ENCODE peak calls at places on chromosomes 7 and 10, in four cellular contexts. One of them, this sample, is unnamed.
A peak's percentile ranks its signal among the peaks of the same experiment; 100 is the strongest.

GRCh38 chr7:29005829-29006228 is 47.7 kb upstream of the TRIL start:
- DNase-seq in transverse colon: no peak
- DNase-seq in AG09309: peak; percentile 18
- DNase-seq in B cell: no peak
- DNase-seq in this sample: no peak

GRCh38 chr7:46809886-46810285 is 772.0 kb downstream of the TNS3 start:
- DNase-seq in transverse colon: no peak
- DNase-seq in AG09309: no peak
- DNase-seq in B cell: no peak
- DNase-seq in this sample: no peak

GRCh38 chr10:35387768-35388167 is 51.5 kb downstream of the CCNY start:
- DNase-seq in transverse colon: no peak
- DNase-seq in AG09309: no peak
- DNase-seq in B cell: no peak
- DNase-seq in this sample: no peak

GRCh38 chr10:42955493-42955889 is 121.4 kb upstream of the RET start:
- DNase-seq in transverse colon: no peak
- DNase-seq in AG09309: no peak
- DNase-seq in B cell: no peak
- DNase-seq in this sample: no peak

GRCh38 chr10:77949167-77949566 is 22.6 kb upstream of the DLG5 start:
- DNase-seq in transverse colon: no peak
- DNase-seq in AG09309: no peak
- DNase-seq in B cell: no peak
- DNase-seq in this sample: no peak

GRCh38 chr10:23293145-23293724 is 51.4 kb downstream of the C10orf67 start:
- DNase-seq in transverse colon: no peak
- DNase-seq in AG09309: no peak
- DNase-seq in B cell: peak; percentile 19
- DNase-seq in this sample: no peak

GRCh38 chr10:117609095-117609821 is 66.7 kb downstream of the EMX2 start:
- DNase-seq in transverse colon: no peak
- DNase-seq in AG09309: no peak
- DNase-seq in B cell: no peak
- DNase-seq in this sample: no peak

GRCh38 chr7:69078997-69079769 is 519.1 kb upstream of the AUTS2 start:
- DNase-seq in transverse colon: peak; percentile 7
- DNase-seq in AG09309: no peak
- DNase-seq in B cell: no peak
- DNase-seq in this sample: no peak

GRCh38 chr7:105213619-105214018 is 175.1 kb downstream of the SRPK2 start:
- DNase-seq in transverse colon: no peak
- DNase-seq in AG09309: no peak
- DNase-seq in B cell: no peak
- DNase-seq in this sample: no peak

GRCh38 chr10:129744134-129744895 is 219.8 kb downstream of the EBF3 start:
- DNase-seq in transverse colon: no peak
- DNase-seq in AG09309: no peak
- DNase-seq in B cell: no peak
- DNase-seq in this sample: peak; percentile 9

GRCh38 chr10:133168617-133169031 is 8.6 kb downstream of the KNDC1 start:
- DNase-seq in transverse colon: no peak
- DNase-seq in AG09309: no peak
- DNase-seq in B cell: no peak
- DNase-seq in this sample: no peak

GRCh38 chr10:124657806-124658205 is 86.4 kb downstream of the FAM53B start:
- DNase-seq in transverse colon: no peak
- DNase-seq in AG09309: peak; percentile 49
- DNase-seq in B cell: no peak
- DNase-seq in this sample: peak; percentile 63

GRCh38 chr7:29091722-29092121 is 54.6 kb downstream of the CPVL start:
- DNase-seq in transverse colon: no peak
- DNase-seq in AG09309: no peak
- DNase-seq in B cell: no peak
- DNase-seq in this sample: no peak

GRCh38 chr10:100683545-100684127 is 61.7 kb upstream of the PAX2 start:
- DNase-seq in transverse colon: no peak
- DNase-seq in AG09309: no peak
- DNase-seq in B cell: no peak
- DNase-seq in this sample: no peak

GRCh38 chr10:9254353-9254752 is 1199.9 kb downstream of the GATA3 start:
- DNase-seq in transverse colon: no peak
- DNase-seq in AG09309: peak; percentile 34
- DNase-seq in B cell: no peak
- DNase-seq in this sample: no peak

GRCh38 chr7:80466638-80467037 is 45.2 kb downstream of the GNAT3 start:
- DNase-seq in transverse colon: no peak
- DNase-seq in AG09309: no peak
- DNase-seq in B cell: no peak
- DNase-seq in this sample: no peak

GRCh38 chr7:100677308-100678095 is 4.0 kb downstream of the GNB2 start:
- DNase-seq in transverse colon: peak; percentile 8
- DNase-seq in AG09309: no peak
- DNase-seq in B cell: no peak
- DNase-seq in this sample: no peak

GRCh38 chr7:23106801-23107713 is 1.5 kb downstream of the KLHL7 start:
- DNase-seq in transverse colon: no peak
- DNase-seq in AG09309: no peak
- DNase-seq in B cell: no peak
- DNase-seq in this sample: no peak

GRCh38 chr7:129163875-129164544 is 19.5 kb downstream of the TSPAN33 start:
- DNase-seq in transverse colon: no peak
- DNase-seq in AG09309: peak; percentile 40
- DNase-seq in B cell: peak; percentile 70
- DNase-seq in this sample: no peak

GRCh38 chr10:34135515-34135914 is 679.6 kb downstream of the PARD3 start:
- DNase-seq in transverse colon: no peak
- DNase-seq in AG09309: no peak
- DNase-seq in B cell: no peak
- DNase-seq in this sample: no peak

GRCh38 chr10:132447446-132448247 is 50.6 kb downstream of the PWWP2B start:
- DNase-seq in transverse colon: peak; percentile 67
- DNase-seq in AG09309: peak; percentile 67
- DNase-seq in B cell: peak; percentile 88
- DNase-seq in this sample: peak; percentile 84

GRCh38 chr10:88077977-88078376 is 214.6 kb downstream of the PTEN start:
- DNase-seq in transverse colon: no peak
- DNase-seq in AG09309: no peak
- DNase-seq in B cell: no peak
- DNase-seq in this sample: no peak

GRCh38 chr10:63064706-63065105 is 68.4 kb upstream of the NRBF2 start:
- DNase-seq in transverse colon: no peak
- DNase-seq in AG09309: no peak
- DNase-seq in B cell: no peak
- DNase-seq in this sample: no peak

GRCh38 chr10:101007099-101007711 is 7.6 kb downstream of the LZTS2 start:
- DNase-seq in transverse colon: no peak
- DNase-seq in AG09309: no peak
- DNase-seq in B cell: no peak
- DNase-seq in this sample: no peak

GRCh38 chr7:138194567-138194966 is 118.3 kb downstream of the AKR1D1 start:
- DNase-seq in transverse colon: no peak
- DNase-seq in AG09309: no peak
- DNase-seq in B cell: no peak
- DNase-seq in this sample: no peak

GRCh38 chr7:44184221-44184873 is 4.9 kb downstream of the GCK start:
- DNase-seq in transverse colon: no peak
- DNase-seq in AG09309: peak; percentile 52
- DNase-seq in B cell: no peak
- DNase-seq in this sample: no peak

GRCh38 chr7:12809476-12809875 is 122.0 kb downstream of the ARL4A start:
- DNase-seq in transverse colon: no peak
- DNase-seq in AG09309: no peak
- DNase-seq in B cell: no peak
- DNase-seq in this sample: no peak

GRCh38 chr7:823639-824038 is 8.6 kb upstream of the SUN1 start:
- DNase-seq in transverse colon: no peak
- DNase-seq in AG09309: no peak
- DNase-seq in B cell: no peak
- DNase-seq in this sample: no peak

GRCh38 chr10:122207596-122207995 is 63.5 kb upstream of the BTBD16 start:
- DNase-seq in transverse colon: no peak
- DNase-seq in AG09309: no peak
- DNase-seq in B cell: no peak
- DNase-seq in this sample: no peak

GRCh38 chr7:71131753-71132520 is at the start of gene GALNT17:
- DNase-seq in transverse colon: no peak
- DNase-seq in AG09309: no peak
- DNase-seq in B cell: no peak
- DNase-seq in this sample: no peak

GRCh38 chr7:90176195-90176594 is 21.9 kb downstream of the STEAP1 start:
- DNase-seq in transverse colon: no peak
- DNase-seq in AG09309: no peak
- DNase-seq in B cell: no peak
- DNase-seq in this sample: no peak

GRCh38 chr10:86684305-86684704 is 16.0 kb downstream of the LDB3 start:
- DNase-seq in transverse colon: peak; percentile 29
- DNase-seq in AG09309: no peak
- DNase-seq in B cell: no peak
- DNase-seq in this sample: no peak
- TF ChIP-seq CTCF in transverse colon: peak; percentile 28
- TF ChIP-seq CTCF in AG09309: peak; percentile 59
- TF ChIP-seq CTCF in B cell: no peak
- TF ChIP-seq CTCF in this sample: no peak

DNA sequence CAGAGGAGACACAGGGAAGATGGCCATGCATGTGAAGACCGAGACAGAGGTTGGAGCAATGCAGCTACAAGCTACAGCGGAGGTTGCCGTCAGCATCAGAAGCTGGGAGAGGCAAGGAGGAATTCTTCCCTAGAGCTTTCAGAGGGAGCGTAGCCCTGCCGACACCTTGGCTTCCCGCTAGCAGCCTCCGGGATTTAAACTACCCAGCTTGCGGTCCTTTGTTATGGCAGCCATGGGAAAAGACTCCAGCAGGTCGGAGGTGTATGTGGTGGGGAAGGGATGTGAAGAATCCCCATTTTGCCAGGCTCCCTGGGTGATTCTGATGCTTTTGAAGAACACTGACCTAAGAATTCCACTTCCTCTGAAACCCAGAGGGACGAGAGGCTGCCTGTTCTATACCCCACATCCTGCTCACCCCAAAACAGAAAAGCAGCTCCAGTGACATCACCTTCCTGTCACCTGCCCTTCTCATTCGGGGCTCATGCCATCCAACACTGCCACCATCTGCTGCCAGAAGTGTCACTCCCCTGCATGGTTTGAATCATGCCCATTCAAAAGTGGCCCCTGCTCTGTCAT is 3.3 kb upstream of the SEPHS1 start:
- DNase-seq in transverse colon: no peak
- DNase-seq in AG09309: no peak
- DNase-seq in B cell: peak; percentile 32
- DNase-seq in this sample: no peak
- TF ChIP-seq CTCF in transverse colon: no peak
- TF ChIP-seq CTCF in AG09309: no peak
- TF ChIP-seq CTCF in B cell: no peak
- TF ChIP-seq CTCF in this sample: no peak

GRCh38 chr7:57426629-57427003 is 23.4 kb upstream of the ZNF716 start:
- DNase-seq in transverse colon: no peak
- DNase-seq in AG09309: no peak
- DNase-seq in B cell: no peak
- DNase-seq in this sample: no peak

GRCh38 chr7:57427146-57427545 is 22.8 kb upstream of the ZNF716 start:
- DNase-seq in transverse colon: no peak
- DNase-seq in AG09309: no peak
- DNase-seq in B cell: no peak
- DNase-seq in this sample: no peak

GRCh38 chr7:57424515-57425238 is 25.3 kb upstream of the ZNF716 start:
- DNase-seq in transverse colon: no peak
- DNase-seq in AG09309: no peak
- DNase-seq in B cell: no peak
- DNase-seq in this sample: no peak

GRCh38 chr7:57425239-57425944 is 24.6 kb upstream of the ZNF716 start:
- DNase-seq in transverse colon: no peak
- DNase-seq in AG09309: no peak
- DNase-seq in B cell: no peak
- DNase-seq in this sample: no peak

GRCh38 chr7:57425969-57426628 is 23.9 kb upstream of the ZNF716 start:
- DNase-seq in transverse colon: no peak
- DNase-seq in AG09309: no peak
- DNase-seq in B cell: no peak
- DNase-seq in this sample: no peak
- TF ChIP-seq CTCF in transverse colon: peak; percentile 19
- TF ChIP-seq CTCF in AG09309: peak; percentile 16
- TF ChIP-seq CTCF in B cell: peak; percentile 58
- TF ChIP-seq CTCF in this sample: peak; percentile 27

GRCh38 chr7:24881622-24882021 is 98.4 kb downstream of the OSBPL3 start:
- DNase-seq in transverse colon: no peak
- DNase-seq in AG09309: no peak
- DNase-seq in B cell: no peak
- DNase-seq in this sample: no peak
- TF ChIP-seq CTCF in transverse colon: no peak
- TF ChIP-seq CTCF in AG09309: peak; percentile 20
- TF ChIP-seq CTCF in B cell: no peak
- TF ChIP-seq CTCF in this sample: no peak

GRCh38 chr7:2719007-2719406 is 31.0 kb downstream of the AMZ1 start:
- DNase-seq in transverse colon: no peak
- DNase-seq in AG09309: no peak
- DNase-seq in B cell: peak; percentile 78
- DNase-seq in this sample: peak; percentile 60
- TF ChIP-seq CTCF in transverse colon: peak; percentile 35
- TF ChIP-seq CTCF in AG09309: peak; percentile 50
- TF ChIP-seq CTCF in B cell: peak; percentile 78
- TF ChIP-seq CTCF in this sample: peak; percentile 68